ENCODE peak calls at places on chromosomes 5 and 9, in ten cellular contexts. H is caudate nucleus; N is HCEC 1CT; V is nephron progenitor cell; X is left cardiac atrium; T is stimulated activated naive CD4-positive, alpha-beta T cell; R is glutamatergic neuron; L is M059J; S is activated naive CD4-positive, alpha-beta T cell treated with anti-CD3 and anti-CD28 coated beads for 36 hours; M is WTC11. B is an unnamed sample.

GRCh38 chr5:83559141-83559785 is 87.7 kb downstream of the VCAN start:
- DNase-seq in V (no peak), S (no peak), H (no peak), X (no peak), L (no peak), M (no peak), R (no peak), N (no peak), T (no peak), B (peak; percentile 78)

GRCh38 chr5:93790401-93790800 is 49.0 kb upstream of the POU5F2 start:
- DNase-seq in T (no peak), X (no peak), N (peak; percentile 67), V (no peak), L (no peak), S (no peak), H (no peak), M (no peak), R (no peak), B (no peak)

GRCh38 chr5:124630767-124631704 is 115.4 kb downstream of the ZNF608 start:
- DNase-seq in V (no peak), T (no peak), L (peak; percentile 82), M (no peak), N (peak; percentile 51), H (no peak), S (no peak), X (no peak), R (no peak), B (peak; percentile 74)

GRCh38 chr9:69433426-69433825 is 108.4 kb downstream of the ENTREP1 start:
- DNase-seq in H (no peak), M (no peak), N (peak; percentile 41), X (no peak), T (no peak), S (no peak), L (peak; percentile 55), R (no peak), V (no peak), B (peak; percentile 32)

GRCh38 chr5:152072076-152072475 is 147.4 kb upstream of the GLRA1 start:
- DNase-seq in V (no peak), T (no peak), S (no peak), R (no peak), H (no peak), N (no peak), L (no peak), M (no peak), X (peak; percentile 44), B (no peak)

GRCh38 chr5:172443441-172444109 is 10.8 kb downstream of the SH3PXD2B start:
- DNase-seq in S (peak; percentile 82), X (peak; percentile 92), N (peak; percentile 94), H (peak; percentile 50), T (no peak), M (no peak), L (peak; percentile 98), V (no peak), R (no peak), B (peak; percentile 94)

GRCh38 chr5:126597156-126597555 is 2.1 kb upstream of the ALDH7A1 start:
- DNase-seq in V (no peak), T (no peak), R (no peak), X (no peak), N (peak; percentile 77), L (peak; percentile 40), M (no peak), S (no peak), H (no peak), B (no peak)

GRCh38 chr9:124217839-124218437 is 39.8 kb upstream of the NEK6 start:
- DNase-seq in L (no peak), M (no peak), H (no peak), T (no peak), S (no peak), R (no peak), V (no peak), X (no peak), N (no peak), B (no peak)

GRCh38 chr9:109101810-109102209 is 17.9 kb downstream of the TMEM245 start:
- DNase-seq in V (no peak), R (no peak), L (peak; percentile 91), X (no peak), N (peak; percentile 13), M (no peak), S (no peak), T (no peak), H (no peak), B (peak; percentile 49)

GRCh38 chr5:1852324-1852947 is 30.3 kb downstream of the IRX4 start:
- DNase-seq in L (no peak), N (no peak), H (no peak), V (no peak), S (no peak), M (no peak), R (no peak), T (no peak), X (no peak), B (no peak)

B was measured in RCC 7860.